ENCODE peak calls at places on chromosome 1, in eight cellular contexts. O, W, A, N, B, X, Z and H are unnamed samples.

GRCh38 chr1:15430787-15431570 is 7.3 kb upstream of the CTRC start:
- DNase-seq in N (peak), W (peak), B (peak), O (peak), Z (peak), A (peak), X (no peak), H (peak)

GRCh38 chr1:112882271-112882744 is 73.7 kb downstream of the SLC16A1 start:
- DNase-seq in A (no peak), Z (no peak), B (no peak), W (no peak), O (peak), X (no peak), N (no peak), H (no peak)

GRCh38 chr1:110341146-110341871 is 2.1 kb downstream of the RBM15 start:
- DNase-seq in O (no peak), X (no peak), Z (no peak), A (no peak), W (no peak), N (no peak), B (no peak), H (no peak)

GRCh38 chr1:33082575-33083112 is 1.7 kb downstream of the AZIN2 start:
- DNase-seq in X (no peak), N (no peak), W (no peak), B (no peak), O (no peak), A (no peak), Z (no peak), H (no peak)

GRCh38 chr1:225581193-225581592 is 71.7 kb downstream of the ENAH start:
- DNase-seq in N (no peak), W (no peak), X (no peak), Z (no peak), A (no peak), O (no peak), B (no peak), H (no peak)

GRCh38 chr1:58836396-58836795 is 52.5 kb upstream of the JUN start:
- DNase-seq in W (no peak), X (no peak), O (no peak), B (peak), N (no peak), A (no peak), Z (no peak), H (no peak)

GRCh38 chr1:62977321-62977720 is 193.4 kb downstream of the ATG4C start:
- DNase-seq in A (no peak), Z (no peak), B (no peak), O (no peak), N (no peak), X (no peak), W (no peak), H (no peak)

GRCh38 chr1:198776602-198777029 is 137.8 kb downstream of the PTPRC start:
- DNase-seq in N (no peak), O (peak), Z (no peak), A (no peak), W (no peak), X (no peak), B (peak), H (no peak)

GRCh38 chr1:9326596-9326995 is 33.9 kb downstream of the SPSB1 start:
- DNase-seq in O (peak), B (peak), X (no peak), N (no peak), Z (no peak), W (no peak), A (no peak), H (no peak)

GRCh38 chr1:17538428-17539130 is 919 bp upstream of the ARHGEF10L start:
- DNase-seq in A (no peak), Z (no peak), O (no peak), X (no peak), W (no peak), B (no peak), N (no peak), H (no peak)

GRCh38 chr1:184028854-184029623 is 8.5 kb downstream of the COLGALT2 start:
- DNase-seq in B (no peak), X (no peak), O (no peak), A (no peak), Z (no peak), W (no peak), N (peak), H (no peak)

GRCh38 chr1:101463195-101463594 is 226.4 kb downstream of the S1PR1 start:
- DNase-seq in Z (no peak), A (no peak), B (no peak), N (no peak), X (no peak), W (no peak), O (no peak), H (no peak)

GRCh38 chr1:81554108-81554507 is 246.6 kb upstream of the ADGRL2 start:
- DNase-seq in A (no peak), X (peak), B (no peak), N (no peak), O (no peak), Z (no peak), W (no peak), H (no peak)

GRCh38 chr1:205346956-205347574 is 9.7 kb downstream of the KLHDC8A start:
- DNase-seq in W (no peak), Z (no peak), A (no peak), B (peak), N (no peak), X (peak), O (no peak), H (no peak)

GRCh38 chr1:177627148-177627910 is 342.5 kb downstream of the SEC16B start:
- DNase-seq in X (no peak), A (no peak), O (no peak), W (no peak), N (no peak), B (no peak), Z (no peak), H (no peak)

GRCh38 chr1:231949277-231950122 is 322.9 kb downstream of the DISC1 start:
- DNase-seq in X (no peak), W (no peak), A (no peak), B (no peak), N (no peak), Z (no peak), O (no peak), H (no peak)

GRCh38 chr1:45370575-45370974 is 30.3 kb upstream of the MUTYH start:
- DNase-seq in B (no peak), Z (no peak), O (no peak), W (no peak), N (no peak), X (no peak), A (no peak), H (no peak)

GRCh38 chr1:228345201-228345930 is 61.3 kb downstream of the TRIM11 start:
- DNase-seq in B (no peak), N (peak), W (no peak), Z (peak), A (no peak), X (no peak), O (no peak), H (no peak)

GRCh38 chr1:115531806-115532359 is 109.9 kb upstream of the VANGL1 start:
- DNase-seq in B (no peak), A (no peak), X (no peak), Z (no peak), N (no peak), O (no peak), W (no peak), H (no peak)

GRCh38 chr1:35573776-35574654 is 901 bp downstream of the TFAP2E start:
- DNase-seq in Z (no peak), B (no peak), O (peak), W (no peak), A (no peak), X (no peak), N (no peak), H (no peak)

GRCh38 chr1:89907669-89908293 is 86.9 kb downstream of the LRRC8D start:
- DNase-seq in A (no peak), N (no peak), B (peak), X (no peak), O (peak), Z (no peak), W (no peak), H (no peak)

GRCh38 chr1:90724926-90725325 is 7.8 kb upstream of the BARHL2 start:
- DNase-seq in A (no peak), N (no peak), O (no peak), B (no peak), Z (no peak), X (no peak), W (no peak), H (no peak)

GRCh38 chr1:214234635-214235025 is 46.3 kb upstream of the SMYD2 start:
- DNase-seq in B (no peak), W (no peak), O (no peak), N (no peak), Z (no peak), X (peak), A (no peak), H (no peak)

GRCh38 chr1:217717959-217718358 is 86.8 kb downstream of the SPATA17 start:
- DNase-seq in O (no peak), B (peak), A (no peak), N (no peak), X (no peak), Z (no peak), W (no peak), H (no peak)

GRCh38 chr1:232192781-232193450 is 437.0 kb downstream of the SIPA1L2 start:
- DNase-seq in B (peak), Z (no peak), X (no peak), O (no peak), A (no peak), W (no peak), N (no peak), H (no peak)

GRCh38 chr1:220330265-220330664 is 58.0 kb upstream of the RAB3GAP2 start:
- DNase-seq in X (no peak), W (no peak), A (no peak), N (no peak), Z (no peak), B (no peak), O (no peak), H (no peak)

GRCh38 chr1:158819461-158820443 is 11.4 kb upstream of the MNDA start:
- DNase-seq in A (no peak), N (no peak), X (no peak), Z (no peak), W (no peak), O (no peak), B (no peak), H (no peak)

GRCh38 chr1:43913051-43913501 is 20.5 kb upstream of the ARTN start:
- DNase-seq in A (no peak), Z (no peak), X (no peak), W (no peak), N (no peak), B (no peak), O (no peak), H (no peak)

GRCh38 chr1:170864238-170864637 is 71.1 kb upstream of the MROH9 start:
- DNase-seq in W (no peak), B (no peak), Z (no peak), A (no peak), X (no peak), N (no peak), O (peak), H (no peak)

GRCh38 chr1:62309906-62310305 is 9.3 kb downstream of the KANK4 start:
- DNase-seq in N (no peak), B (no peak), A (no peak), O (no peak), Z (no peak), X (no peak), W (no peak), H (no peak)

GRCh38 chr1:185894806-185895205 is 160.6 kb downstream of the HMCN1 start:
- DNase-seq in O (peak), W (no peak), B (peak), N (no peak), X (no peak), A (no peak), Z (no peak), H (no peak)

GRCh38 chr1:164794310-164794709 is 235.3 kb downstream of the PBX1 start:
- DNase-seq in B (peak), N (peak), O (peak), A (no peak), Z (no peak), W (no peak), X (no peak), H (no peak)